ENCODE peak calls at places on chromosomes 1 and 21, in four cellular contexts. X is pancreas; D is activated CD8-positive, alpha-beta T cell treated with anti-CD3 and anti-CD28 coated beads for 36 hours; R is T-helper 17 cell. G is an unnamed sample.
A peak's percentile ranks its signal among the peaks of the same experiment; 100 is the strongest.

GRCh38 chr21:44424608-44425306 is 30.6 kb upstream of the LRRC3 start:
- ATAC-seq in D (no peak), X (no peak), R (no peak), G (no peak)

GRCh38 chr1:82225407-82226197 is 424.9 kb downstream of the ADGRL2 start:
- ATAC-seq in R (no peak), X (peak; percentile 84), D (peak; percentile 39), G (no peak)

GRCh38 chr1:78687914-78688313 is 38.3 kb downstream of the IFI44 start:
- ATAC-seq in R (no peak), X (no peak), D (no peak), G (no peak)

GRCh38 chr1:115411388-115412063 is 73.5 kb upstream of the NGF start:
- ATAC-seq in R (no peak), D (no peak), X (peak; percentile 74), G (no peak)

GRCh38 chr21:42460391-42461184 is 35.4 kb downstream of the RSPH1 start:
- ATAC-seq in D (peak; percentile 52), X (no peak), R (peak; percentile 69), G (peak; percentile 41)

GRCh38 chr1:69568435-69569280 is 936 bp downstream of the LRRC7 start:
- ATAC-seq in D (no peak), X (no peak), R (no peak), G (no peak)

GRCh38 chr1:225987491-225988316 is 11.4 kb downstream of the SDE2 start:
- ATAC-seq in X (peak; percentile 82), R (peak; percentile 60), D (peak; percentile 63), G (no peak)

GRCh38 chr21:38819719-38820147 is 14.0 kb downstream of the ETS2 start:
- ATAC-seq in D (no peak), X (no peak), R (no peak), G (no peak)

GRCh38 chr1:162422662-162423375 is 10.9 kb upstream of the SH2D1B start:
- ATAC-seq in D (no peak), X (peak; percentile 53), R (no peak), G (no peak)

GRCh38 chr21:35113064-35113463 is 64.0 kb upstream of the RUNX1 start:
- ATAC-seq in D (peak; percentile 72), R (no peak), X (no peak), G (peak; percentile 58)

GRCh38 chr1:19081218-19081893 is 124.9 kb upstream of the IFFO2 start:
- ATAC-seq in D (no peak), R (no peak), X (peak; percentile 4), G (no peak)

GRCh38 chr21:32413697-32414578 is 1.4 kb downstream of the EVA1C start:
- ATAC-seq in X (peak; percentile 1), R (no peak), D (no peak), G (no peak)

GRCh38 chr1:230760360-230760827 is 13.2 kb downstream of the CAPN9 start:
- ATAC-seq in X (peak; percentile 29), D (no peak), R (no peak), G (no peak)

GRCh38 chr1:51506537-51506936 is 12.5 kb downstream of the EPS15 start:
- ATAC-seq in X (peak; percentile 60), R (peak; percentile 35), D (peak; percentile 63), G (no peak)

GRCh38 chr1:196608401-196609113 is at the start of gene KCNT2:
- ATAC-seq in R (peak; percentile 83), X (peak; percentile 79), D (peak; percentile 27), G (no peak)

GRCh38 chr1:180585994-180586359 is 27.2 kb downstream of the OVAAL start:
- ATAC-seq in R (no peak), X (peak; percentile 5), D (no peak), G (no peak)

GRCh38 chr1:70666381-70667140 is 255.5 kb downstream of the CTH start:
- ATAC-seq in R (no peak), D (no peak), X (peak; percentile 80), G (no peak)

GRCh38 chr1:234531181-234532132 is 52.5 kb upstream of the TARBP1 start:
- ATAC-seq in X (peak; percentile 72), D (no peak), R (no peak), G (no peak)

GRCh38 chr1:47388548-47389238 is 27.4 kb upstream of the FOXE3 start:
- ATAC-seq in X (peak; percentile 95), D (peak; percentile 89), R (peak; percentile 59), G (peak; percentile 53)

GRCh38 chr1:198687429-198687828 is 48.6 kb downstream of the PTPRC start:
- ATAC-seq in X (no peak), D (peak; percentile 40), R (peak; percentile 37), G (no peak)

GRCh38 chr1:25874635-25875153 is 814 bp downstream of the PAQR7 start:
- ATAC-seq in X (no peak), R (peak; percentile 6), D (peak; percentile 21), G (no peak)

G was measured in activated CD4-positive, CD25-positive, alpha-beta regulatory T cell treated with anti-CD3 and anti-CD28 coated beads, Interleukin-2, amount 50 U/mL, for 24 hours.